ENCODE peak calls at places on chromosomes 12 and 14, in seven cellular contexts. W, N, M, H, F, A and L are unnamed samples.

GRCh38 chr12:121831571-121832235 is 27.0 kb downstream of the HPD start:
- DNase-seq in W (no peak), N (no peak), M (no peak), H (no peak), F (no peak), A (no peak), L (peak)

GRCh38 chr14:50383618-50384225 is 13.0 kb downstream of the CDKL1 start:
- DNase-seq in W (no peak), N (no peak), M (no peak), H (no peak), F (no peak), A (peak), L (no peak)

GRCh38 chr14:54493293-54493692 is 4.5 kb upstream of the GMFB start:
- DNase-seq in W (no peak), N (no peak), M (no peak), H (no peak), F (no peak), A (peak), L (peak)

GRCh38 chr14:76872796-76873432 is 46.7 kb downstream of the LRRC74A start:
- DNase-seq in W (peak), N (peak), M (peak), H (peak), F (peak), A (peak), L (peak)

GRCh38 chr12:54549774-54550451 is 512 bp downstream of the PDE1B start:
- DNase-seq in W (no peak), N (peak), M (peak), H (no peak), F (no peak), A (no peak), L (no peak)

GRCh38 chr12:93751864-93752610 is 74.9 kb downstream of the CRADD start:
- DNase-seq in W (no peak), N (no peak), M (peak), H (no peak), F (no peak), A (no peak), L (no peak)

GRCh38 chr14:38409081-38409705 is 153.3 kb upstream of the CLEC14A start:
- DNase-seq in W (no peak), N (no peak), M (peak), H (no peak), F (no peak), A (no peak), L (no peak)

GRCh38 chr14:66601932-66602578 is 94.1 kb downstream of the GPHN start:
- DNase-seq in W (no peak), N (no peak), M (no peak), H (no peak), F (no peak), A (peak), L (no peak)

GRCh38 chr14:76701981-76702380 is 59.3 kb upstream of the VASH1 start:
- DNase-seq in W (no peak), N (no peak), M (no peak), H (no peak), F (peak), A (no peak), L (no peak)

GRCh38 chr12:40693503-40693863 is 1.2 kb downstream of the CNTN1 start:
- DNase-seq in W (no peak), N (no peak), M (no peak), H (peak), F (no peak), A (no peak), L (no peak)

GRCh38 chr12:122646568-122647220 is 56.5 kb downstream of the HCAR2 start:
- DNase-seq in W (no peak), N (no peak), M (peak), H (no peak), F (no peak), A (no peak), L (peak)

GRCh38 chr14:76777721-76778120 is 16.5 kb downstream of the VASH1 start:
- DNase-seq in W (no peak), N (no peak), M (no peak), H (no peak), F (no peak), A (no peak), L (no peak)

GRCh38 chr14:51547260-51547659 is 104.5 kb upstream of the FRMD6 start:
- DNase-seq in W (no peak), N (no peak), M (peak), H (peak), F (peak), A (no peak), L (no peak)

GRCh38 chr14:72608391-72609204 is 285.3 kb downstream of the DPF3 start:
- DNase-seq in W (no peak), N (no peak), M (peak), H (no peak), F (no peak), A (no peak), L (no peak)

GRCh38 chr12:56431850-56432249 is 17.4 kb downstream of the TIMELESS start:
- DNase-seq in W (no peak), N (no peak), M (no peak), H (no peak), F (no peak), A (no peak), L (no peak)

GRCh38 chr12:12198124-12198523 is 68.7 kb downstream of the LRP6 start:
- DNase-seq in W (no peak), N (no peak), M (no peak), H (no peak), F (no peak), A (no peak), L (no peak)

GRCh38 chr12:12202105-12202504 is 64.7 kb downstream of the LRP6 start:
- DNase-seq in W (no peak), N (no peak), M (no peak), H (no peak), F (no peak), A (no peak), L (no peak)

GRCh38 chr12:12201274-12201758 is 65.5 kb downstream of the LRP6 start:
- DNase-seq in W (no peak), N (no peak), M (peak), H (no peak), F (peak), A (no peak), L (no peak)

GRCh38 chr12:12202747-12203146 is 64.1 kb downstream of the LRP6 start:
- DNase-seq in W (no peak), N (no peak), M (no peak), H (no peak), F (no peak), A (no peak), L (no peak)

DNA sequence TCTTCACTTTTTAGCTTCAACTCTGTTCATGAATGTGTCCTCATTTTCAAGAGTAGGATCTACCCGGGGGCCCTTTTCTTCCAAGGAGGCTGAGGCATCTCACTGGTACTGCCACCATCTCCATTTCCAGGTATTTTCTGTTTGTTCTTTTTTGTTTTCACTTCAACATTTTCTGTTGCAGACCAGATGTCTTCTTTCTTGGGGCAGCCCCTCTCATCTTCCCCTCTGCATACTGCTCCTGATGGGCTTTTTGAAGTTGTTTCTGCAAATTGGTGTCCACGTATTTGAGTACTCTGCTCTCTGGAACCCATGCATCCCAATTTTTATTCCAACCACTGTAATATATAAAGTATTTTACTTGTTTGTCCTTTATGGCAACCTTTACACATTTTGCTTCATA is 66.5 kb downstream of the LRP6 start:
- DNase-seq in W (no peak), N (no peak), M (no peak), H (no peak), F (no peak), A (no peak), L (no peak)
- H3K27ac ChIP-seq in W (no peak), N (no peak), M (no peak), H (no peak), F (no peak), A (no peak), L (no peak)

GRCh38 chr14:89374908-89375307 is 42.1 kb downstream of the FOXN3 start:
- DNase-seq in W (no peak), N (no peak), M (no peak), H (no peak), F (no peak), A (no peak), L (no peak)

GRCh38 chr14:89377544-89377943 is 39.5 kb downstream of the FOXN3 start:
- DNase-seq in W (no peak), N (no peak), M (no peak), H (no peak), F (no peak), A (no peak), L (no peak)

GRCh38 chr14:89379891-89380820 is 36.9 kb downstream of the FOXN3 start:
- DNase-seq in W (no peak), N (no peak), M (no peak), H (no peak), F (no peak), A (no peak), L (no peak)

GRCh38 chr14:89379006-89379405 is 38.0 kb downstream of the FOXN3 start:
- DNase-seq in W (no peak), N (no peak), M (no peak), H (no peak), F (no peak), A (no peak), L (no peak)

DNA sequence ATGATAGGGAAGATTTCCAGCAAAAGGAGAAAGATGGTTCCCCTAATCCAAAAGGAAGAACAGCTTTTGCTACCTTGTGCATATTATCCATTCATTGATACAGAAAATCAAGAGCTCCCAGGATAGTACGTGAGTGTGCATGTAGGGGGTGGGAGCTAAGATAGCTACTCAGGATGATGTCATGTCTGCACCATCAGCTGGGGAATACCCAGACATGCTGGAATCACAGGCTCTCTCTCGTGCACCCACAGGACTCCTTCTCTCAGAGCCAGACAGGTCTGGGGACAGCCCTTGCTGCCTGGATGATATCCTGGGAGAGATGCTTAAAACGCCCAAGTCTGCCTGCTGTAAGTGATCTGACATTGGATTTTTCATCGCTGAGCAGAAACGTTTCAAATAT is 38.9 kb downstream of the FOXN3 start:
- DNase-seq in W (no peak), N (no peak), M (peak), H (no peak), F (no peak), A (no peak), L (no peak)
- H3K27ac ChIP-seq in W (no peak), N (peak), M (no peak), H (no peak), F (no peak), A (no peak), L (no peak)

DNA sequence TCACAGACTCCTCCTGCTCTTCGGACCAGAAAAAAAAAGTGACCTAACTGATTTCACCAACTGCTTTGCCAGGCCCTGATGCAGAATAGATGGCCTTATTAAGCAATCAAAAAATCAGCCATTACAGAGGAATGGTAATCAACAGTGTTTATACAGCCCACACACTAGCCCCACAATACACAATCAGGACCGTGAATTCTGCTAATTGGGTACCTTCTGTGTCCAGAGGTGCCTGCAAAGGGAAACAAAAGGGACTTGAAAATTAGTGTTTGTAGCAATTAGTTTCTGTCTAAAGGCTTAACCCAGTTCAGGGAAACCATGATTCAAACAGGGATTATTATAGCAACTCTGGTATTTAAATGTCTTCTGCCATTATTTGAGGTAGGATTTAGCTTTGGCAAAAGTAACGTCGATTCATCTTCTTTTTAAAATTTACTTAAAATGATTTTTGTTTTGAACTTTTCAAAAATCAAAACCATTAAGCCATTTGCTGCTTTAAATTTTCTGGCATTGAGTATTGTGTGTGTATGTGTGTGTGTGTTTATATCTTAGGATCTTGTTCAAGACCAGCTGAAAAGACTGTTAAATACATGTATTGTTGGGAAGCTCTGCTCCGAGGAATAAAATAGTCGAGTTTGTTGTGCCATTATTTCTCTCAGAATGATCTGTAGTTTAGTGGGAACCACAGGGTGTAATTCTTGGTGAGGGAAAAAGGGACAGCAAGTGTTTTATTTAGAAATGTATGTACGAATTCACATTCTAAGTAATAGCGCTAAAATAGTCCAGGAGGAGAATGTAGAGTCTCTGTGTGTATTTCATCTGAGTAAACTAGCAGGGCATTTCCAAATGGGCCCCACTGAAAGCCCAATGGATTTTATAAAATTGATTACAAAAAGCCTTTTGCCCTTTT is 156.1 kb downstream of the PTCSC3 start:
- DNase-seq in W (no peak), N (no peak), M (no peak), H (no peak), F (no peak), A (no peak), L (no peak)
- H3K27ac ChIP-seq in W (no peak), N (no peak), M (no peak), H (no peak), F (no peak), A (no peak), L (no peak)

GRCh38 chr12:68628698-68629097 is 18.0 kb downstream of the RAP1B start:
- DNase-seq in W (no peak), N (no peak), M (no peak), H (no peak), F (no peak), A (no peak), L (no peak)

GRCh38 chr12:68630598-68630997 is 19.9 kb downstream of the RAP1B start:
- DNase-seq in W (no peak), N (no peak), M (no peak), H (no peak), F (no peak), A (no peak), L (no peak)

GRCh38 chr12:68627673-68628319 is 17.1 kb downstream of the RAP1B start:
- DNase-seq in W (no peak), N (no peak), M (no peak), H (no peak), F (no peak), A (no peak), L (no peak)

GRCh38 chr12:68631177-68631576 is 20.5 kb downstream of the RAP1B start:
- DNase-seq in W (no peak), N (no peak), M (peak), H (no peak), F (no peak), A (no peak), L (no peak)

DNA sequence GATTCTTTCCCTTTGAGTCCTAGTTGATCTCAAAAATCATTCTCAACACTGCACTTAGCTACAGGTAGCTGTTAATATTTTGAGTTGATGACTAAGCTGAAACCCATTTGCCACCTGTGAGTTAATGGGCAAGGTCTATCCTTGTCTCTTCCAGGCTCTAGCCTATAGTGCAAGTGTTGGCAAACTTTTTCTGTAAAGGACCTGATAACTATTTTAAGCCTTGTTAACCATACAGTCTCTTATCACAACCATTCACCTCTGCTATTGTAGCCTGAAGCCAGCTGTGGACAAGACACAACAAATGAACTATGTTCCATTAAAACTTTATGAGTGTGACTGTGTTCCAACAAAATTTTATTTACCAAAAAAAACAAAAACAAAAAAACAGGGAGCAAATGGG is 19.4 kb downstream of the RAP1B start:
- DNase-seq in W (no peak), N (no peak), M (no peak), H (no peak), F (no peak), A (peak), L (no peak)
- H3K27ac ChIP-seq in W (no peak), N (no peak), M (no peak), H (no peak), F (no peak), A (no peak), L (no peak)

GRCh38 chr14:64444140-64444539 is 21.2 kb upstream of the AKAP5 start:
- DNase-seq in W (no peak), N (no peak), M (no peak), H (no peak), F (no peak), A (no peak), L (peak)
- H3K27ac ChIP-seq in W (no peak), N (no peak), M (no peak), H (peak), F (no peak), A (no peak), L (no peak)

GRCh38 chr12:112096667-112097066 is 11.9 kb downstream of the NAA25 start:
- DNase-seq in W (no peak), N (no peak), M (peak), H (no peak), F (no peak), A (peak), L (no peak)
- H3K27ac ChIP-seq in W (no peak), N (no peak), M (no peak), H (no peak), F (peak), A (no peak), L (no peak)